ENCODE peak calls at places on chromosomes 1 and 21, in nine cellular contexts. One of them, this sample, is unnamed.

GRCh38 chr1:154859786-154860153 is 10.3 kb downstream of the KCNN3 start:
- DNase-seq in neural progenitor cell: no peak
- DNase-seq in PC-3: no peak
- DNase-seq in GM23248: no peak
- DNase-seq in OCI-LY7: peak
- DNase-seq in GM23338: no peak
- DNase-seq in SK-N-SH: no peak
- DNase-seq in MM.1S: peak
- DNase-seq in HCT116: no peak
- DNase-seq in this sample: no peak

GRCh38 chr1:6625579-6626149 is 996 bp downstream of the THAP3 start:
- DNase-seq in neural progenitor cell: no peak
- DNase-seq in PC-3: peak
- DNase-seq in GM23248: peak
- DNase-seq in OCI-LY7: peak
- DNase-seq in GM23338: no peak
- DNase-seq in SK-N-SH: no peak
- DNase-seq in MM.1S: peak
- DNase-seq in HCT116: no peak
- DNase-seq in this sample: peak

GRCh38 chr1:217274927-217275616 is 355.8 kb downstream of the GPATCH2 start:
- DNase-seq in neural progenitor cell: no peak
- DNase-seq in PC-3: peak
- DNase-seq in GM23248: peak
- DNase-seq in OCI-LY7: no peak
- DNase-seq in GM23338: no peak
- DNase-seq in SK-N-SH: no peak
- DNase-seq in MM.1S: no peak
- DNase-seq in HCT116: no peak
- DNase-seq in this sample: no peak

GRCh38 chr1:18239671-18240070 is 132.1 kb downstream of the IGSF21 start:
- DNase-seq in neural progenitor cell: no peak
- DNase-seq in PC-3: no peak
- DNase-seq in GM23248: peak
- DNase-seq in OCI-LY7: no peak
- DNase-seq in GM23338: no peak
- DNase-seq in SK-N-SH: no peak
- DNase-seq in MM.1S: no peak
- DNase-seq in HCT116: no peak
- DNase-seq in this sample: no peak

GRCh38 chr1:205275133-205275532 is 46.4 kb downstream of the NUAK2 start:
- DNase-seq in neural progenitor cell: no peak
- DNase-seq in PC-3: no peak
- DNase-seq in GM23248: no peak
- DNase-seq in OCI-LY7: no peak
- DNase-seq in GM23338: no peak
- DNase-seq in SK-N-SH: no peak
- DNase-seq in MM.1S: peak
- DNase-seq in HCT116: no peak
- DNase-seq in this sample: no peak

GRCh38 chr1:92623187-92623778 is 136.6 kb upstream of the GFI1 start:
- DNase-seq in neural progenitor cell: no peak
- DNase-seq in PC-3: peak
- DNase-seq in GM23248: peak
- DNase-seq in OCI-LY7: peak
- DNase-seq in GM23338: no peak
- DNase-seq in SK-N-SH: peak
- DNase-seq in MM.1S: peak
- DNase-seq in HCT116: peak
- DNase-seq in this sample: no peak

GRCh38 chr1:21449906-21450305 is 10.0 kb downstream of the NBPF3 start:
- DNase-seq in neural progenitor cell: no peak
- DNase-seq in PC-3: no peak
- DNase-seq in GM23248: no peak
- DNase-seq in OCI-LY7: no peak
- DNase-seq in GM23338: no peak
- DNase-seq in SK-N-SH: no peak
- DNase-seq in MM.1S: no peak
- DNase-seq in HCT116: no peak
- DNase-seq in this sample: no peak

GRCh38 chr21:17903929-17904639 is 84.9 kb upstream of the C21orf91 start:
- DNase-seq in neural progenitor cell: no peak
- DNase-seq in PC-3: no peak
- DNase-seq in GM23248: no peak
- DNase-seq in OCI-LY7: no peak
- DNase-seq in GM23338: no peak
- DNase-seq in SK-N-SH: no peak
- DNase-seq in MM.1S: no peak
- DNase-seq in HCT116: no peak
- DNase-seq in this sample: no peak

GRCh38 chr1:115762792-115763191 is 5.7 kb downstream of the CASQ2 start:
- DNase-seq in neural progenitor cell: no peak
- DNase-seq in PC-3: no peak
- DNase-seq in GM23248: no peak
- DNase-seq in OCI-LY7: no peak
- DNase-seq in GM23338: no peak
- DNase-seq in SK-N-SH: no peak
- DNase-seq in MM.1S: no peak
- DNase-seq in HCT116: no peak
- DNase-seq in this sample: no peak

GRCh38 chr1:38312753-38313152 is 266.2 kb upstream of the POU3F1 start:
- DNase-seq in neural progenitor cell: no peak
- DNase-seq in PC-3: no peak
- DNase-seq in GM23248: no peak
- DNase-seq in OCI-LY7: no peak
- DNase-seq in GM23338: no peak
- DNase-seq in SK-N-SH: no peak
- DNase-seq in MM.1S: no peak
- DNase-seq in HCT116: no peak
- DNase-seq in this sample: no peak

GRCh38 chr1:183734600-183735036 is 70.3 kb upstream of the RGL1 start:
- DNase-seq in neural progenitor cell: peak
- DNase-seq in PC-3: no peak
- DNase-seq in GM23248: peak
- DNase-seq in OCI-LY7: no peak
- DNase-seq in GM23338: peak
- DNase-seq in SK-N-SH: no peak
- DNase-seq in MM.1S: no peak
- DNase-seq in HCT116: no peak
- DNase-seq in this sample: peak

GRCh38 chr1:164765557-164765956 is 206.6 kb downstream of the PBX1 start:
- DNase-seq in neural progenitor cell: no peak
- DNase-seq in PC-3: peak
- DNase-seq in GM23248: peak
- DNase-seq in OCI-LY7: no peak
- DNase-seq in GM23338: no peak
- DNase-seq in SK-N-SH: no peak
- DNase-seq in MM.1S: no peak
- DNase-seq in HCT116: no peak
- DNase-seq in this sample: no peak

GRCh38 chr1:192603218-192603787 is 27.7 kb downstream of the RGS1 start:
- DNase-seq in neural progenitor cell: no peak
- DNase-seq in PC-3: no peak
- DNase-seq in GM23248: no peak
- DNase-seq in OCI-LY7: no peak
- DNase-seq in GM23338: no peak
- DNase-seq in SK-N-SH: no peak
- DNase-seq in MM.1S: no peak
- DNase-seq in HCT116: no peak
- DNase-seq in this sample: no peak

GRCh38 chr1:151061012-151061401 is 810 bp downstream of the MLLT11 start:
- DNase-seq in neural progenitor cell: peak
- DNase-seq in PC-3: peak
- DNase-seq in GM23248: no peak
- DNase-seq in OCI-LY7: no peak
- DNase-seq in GM23338: no peak
- DNase-seq in SK-N-SH: peak
- DNase-seq in MM.1S: no peak
- DNase-seq in HCT116: no peak
- DNase-seq in this sample: no peak

GRCh38 chr1:169495916-169496315 is 10.2 kb upstream of the SLC19A2 start:
- DNase-seq in neural progenitor cell: no peak
- DNase-seq in PC-3: no peak
- DNase-seq in GM23248: no peak
- DNase-seq in OCI-LY7: no peak
- DNase-seq in GM23338: no peak
- DNase-seq in SK-N-SH: no peak
- DNase-seq in MM.1S: no peak
- DNase-seq in HCT116: no peak
- DNase-seq in this sample: no peak

GRCh38 chr1:87449348-87449963 is 120.8 kb downstream of the LMO4 start:
- DNase-seq in neural progenitor cell: no peak
- DNase-seq in PC-3: peak
- DNase-seq in GM23248: peak
- DNase-seq in OCI-LY7: peak
- DNase-seq in GM23338: no peak
- DNase-seq in SK-N-SH: no peak
- DNase-seq in MM.1S: peak
- DNase-seq in HCT116: no peak
- DNase-seq in this sample: peak

GRCh38 chr1:114224196-114224907 is 70.7 kb upstream of the SYT6 start:
- DNase-seq in neural progenitor cell: no peak
- DNase-seq in PC-3: no peak
- DNase-seq in GM23248: no peak
- DNase-seq in OCI-LY7: no peak
- DNase-seq in GM23338: no peak
- DNase-seq in SK-N-SH: no peak
- DNase-seq in MM.1S: no peak
- DNase-seq in HCT116: no peak
- DNase-seq in this sample: no peak
- TF ChIP-seq EZH2phosphoT487 in neural progenitor cell: no peak
- TF ChIP-seq EZH2phosphoT487 in PC-3: no peak
- TF ChIP-seq EZH2phosphoT487 in GM23248: no peak
- TF ChIP-seq EZH2phosphoT487 in OCI-LY7: no peak
- TF ChIP-seq EZH2phosphoT487 in GM23338: no peak
- TF ChIP-seq EZH2phosphoT487 in SK-N-SH: no peak
- TF ChIP-seq EZH2phosphoT487 in MM.1S: no peak
- TF ChIP-seq EZH2phosphoT487 in HCT116: no peak
- TF ChIP-seq EZH2phosphoT487 in this sample: no peak

GRCh38 chr1:170698711-170699275 is 34.9 kb downstream of the PRRX1 start:
- DNase-seq in neural progenitor cell: peak
- DNase-seq in PC-3: no peak
- DNase-seq in GM23248: peak
- DNase-seq in OCI-LY7: no peak
- DNase-seq in GM23338: peak
- DNase-seq in SK-N-SH: no peak
- DNase-seq in MM.1S: no peak
- DNase-seq in HCT116: no peak
- DNase-seq in this sample: no peak

GRCh38 chr1:170698301-170698700 is 34.4 kb downstream of the PRRX1 start:
- DNase-seq in neural progenitor cell: no peak
- DNase-seq in PC-3: no peak
- DNase-seq in GM23248: no peak
- DNase-seq in OCI-LY7: no peak
- DNase-seq in GM23338: no peak
- DNase-seq in SK-N-SH: no peak
- DNase-seq in MM.1S: no peak
- DNase-seq in HCT116: no peak
- DNase-seq in this sample: no peak

GRCh38 chr1:170695955-170696590 is 32.1 kb downstream of the PRRX1 start:
- DNase-seq in neural progenitor cell: no peak
- DNase-seq in PC-3: no peak
- DNase-seq in GM23248: no peak
- DNase-seq in OCI-LY7: no peak
- DNase-seq in GM23338: no peak
- DNase-seq in SK-N-SH: no peak
- DNase-seq in MM.1S: no peak
- DNase-seq in HCT116: no peak
- DNase-seq in this sample: no peak

GRCh38 chr1:170697338-170697715 is 33.4 kb downstream of the PRRX1 start:
- DNase-seq in neural progenitor cell: no peak
- DNase-seq in PC-3: no peak
- DNase-seq in GM23248: no peak
- DNase-seq in OCI-LY7: no peak
- DNase-seq in GM23338: no peak
- DNase-seq in SK-N-SH: no peak
- DNase-seq in MM.1S: no peak
- DNase-seq in HCT116: no peak
- DNase-seq in this sample: no peak

DNA sequence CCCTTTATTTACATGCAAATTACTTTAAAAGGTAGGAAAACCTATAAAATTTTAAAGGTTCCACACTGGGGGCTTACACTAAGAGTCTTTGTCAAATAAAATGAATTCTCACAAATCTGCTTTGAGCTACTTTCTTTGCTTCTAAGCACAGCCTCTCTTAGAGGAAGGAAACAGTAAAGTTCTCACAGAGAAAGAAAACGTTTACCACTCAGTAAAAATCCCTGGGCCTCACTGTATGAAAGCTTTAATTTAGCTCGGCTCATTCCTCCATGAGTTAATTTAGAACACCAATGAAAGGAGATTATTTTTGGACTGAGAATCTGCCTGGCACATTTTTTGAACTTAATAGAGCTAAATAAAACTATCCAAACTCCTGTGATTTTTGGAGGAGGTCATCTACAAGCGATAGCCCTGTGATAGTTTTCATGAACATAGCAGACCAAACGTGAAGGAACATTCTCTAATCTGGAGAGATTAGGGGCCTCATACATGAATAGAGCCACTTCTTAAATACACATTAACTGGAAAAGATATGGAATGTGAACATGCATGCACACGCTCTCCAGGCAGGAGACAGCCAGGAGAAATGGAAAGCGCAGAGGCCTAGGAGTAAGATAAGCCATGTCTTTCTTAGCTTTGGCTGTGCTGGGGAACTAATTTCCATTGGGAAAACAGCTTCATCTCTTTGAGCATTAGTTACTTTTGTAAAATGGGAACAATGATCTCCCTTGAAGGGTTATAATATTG is 32.8 kb downstream of the PRRX1 start:
- DNase-seq in neural progenitor cell: no peak
- DNase-seq in PC-3: no peak
- DNase-seq in GM23248: no peak
- DNase-seq in OCI-LY7: no peak
- DNase-seq in GM23338: no peak
- DNase-seq in SK-N-SH: no peak
- DNase-seq in MM.1S: no peak
- DNase-seq in HCT116: no peak
- DNase-seq in this sample: no peak
- H3K4me2 ChIP-seq in neural progenitor cell: no peak
- H3K4me2 ChIP-seq in PC-3: no peak
- H3K4me2 ChIP-seq in GM23248: peak
- H3K4me2 ChIP-seq in OCI-LY7: no peak
- H3K4me2 ChIP-seq in GM23338: no peak
- H3K4me2 ChIP-seq in SK-N-SH: no peak
- H3K4me2 ChIP-seq in MM.1S: no peak
- H3K4me2 ChIP-seq in HCT116: no peak
- H3K4me2 ChIP-seq in this sample: peak

GRCh38 chr1:201140941-201141260 is 13.4 kb downstream of the TMEM9 start:
- DNase-seq in neural progenitor cell: no peak
- DNase-seq in PC-3: no peak
- DNase-seq in GM23248: no peak
- DNase-seq in OCI-LY7: no peak
- DNase-seq in GM23338: no peak
- DNase-seq in SK-N-SH: no peak
- DNase-seq in MM.1S: no peak
- DNase-seq in HCT116: no peak
- DNase-seq in this sample: no peak
- TF ChIP-seq EZH2phosphoT487 in neural progenitor cell: no peak
- TF ChIP-seq EZH2phosphoT487 in PC-3: no peak
- TF ChIP-seq EZH2phosphoT487 in GM23248: no peak
- TF ChIP-seq EZH2phosphoT487 in OCI-LY7: no peak
- TF ChIP-seq EZH2phosphoT487 in GM23338: no peak
- TF ChIP-seq EZH2phosphoT487 in SK-N-SH: no peak
- TF ChIP-seq EZH2phosphoT487 in MM.1S: no peak
- TF ChIP-seq EZH2phosphoT487 in HCT116: no peak
- TF ChIP-seq EZH2phosphoT487 in this sample: no peak

GRCh38 chr1:4262665-4263064 is 362.6 kb upstream of the C1orf174 start:
- DNase-seq in neural progenitor cell: no peak
- DNase-seq in PC-3: no peak
- DNase-seq in GM23248: no peak
- DNase-seq in OCI-LY7: no peak
- DNase-seq in GM23338: no peak
- DNase-seq in SK-N-SH: no peak
- DNase-seq in MM.1S: no peak
- DNase-seq in HCT116: no peak
- DNase-seq in this sample: no peak
- H3K4me2 ChIP-seq in neural progenitor cell: no peak
- H3K4me2 ChIP-seq in PC-3: no peak
- H3K4me2 ChIP-seq in GM23248: no peak
- H3K4me2 ChIP-seq in OCI-LY7: peak
- H3K4me2 ChIP-seq in GM23338: no peak
- H3K4me2 ChIP-seq in SK-N-SH: no peak
- H3K4me2 ChIP-seq in MM.1S: no peak
- H3K4me2 ChIP-seq in HCT116: no peak
- H3K4me2 ChIP-seq in this sample: no peak